ENCODE peak calls at places on chromosomes 5 and 9, in eight cellular contexts. S, R, C, D, T, A, N and I are unnamed samples.

GRCh38 chr5:148956632-148957385 is 106.1 kb downstream of the SH3TC2 start:
- DNase-seq in S (no peak), R (no peak), C (no peak), D (no peak), T (no peak), A (peak), N (no peak), I (no peak)

GRCh38 chr5:181054138-181054537 is 14.1 kb downstream of the BTNL9 start:
- DNase-seq in S (no peak), R (no peak), C (no peak), D (no peak), T (no peak), A (no peak), N (no peak), I (no peak)

GRCh38 chr5:75335952-75336624 is 932 bp upstream of the HMGCR start:
- DNase-seq in S (peak), R (peak), C (peak), D (no peak), T (peak), A (peak), N (peak), I (no peak)

GRCh38 chr9:35814106-35814840 is 569 bp downstream of the HINT2 start:
- DNase-seq in S (no peak), R (peak), C (peak), D (peak), T (peak), A (peak), N (peak), I (peak)

GRCh38 chr5:78757269-78758053 is 108.9 kb upstream of the LHFPL2 start:
- DNase-seq in S (no peak), R (no peak), C (no peak), D (no peak), T (peak), A (no peak), N (no peak), I (no peak)

GRCh38 chr5:118996098-118996497 is 7.8 kb upstream of the DTWD2 start:
- DNase-seq in S (no peak), R (no peak), C (no peak), D (no peak), T (no peak), A (no peak), N (no peak), I (no peak)

GRCh38 chr5:98296426-98296825 is 477.0 kb upstream of the RGMB start:
- DNase-seq in S (no peak), R (no peak), C (no peak), D (no peak), T (no peak), A (no peak), N (no peak), I (no peak)

GRCh38 chr9:113187935-113188595 is 33.0 kb downstream of the FKBP15 start:
- DNase-seq in S (no peak), R (no peak), C (peak), D (peak), T (peak), A (peak), N (peak), I (no peak)

GRCh38 chr9:36470891-36471290 is 70.8 kb upstream of the RNF38 start:
- DNase-seq in S (no peak), R (peak), C (peak), D (peak), T (no peak), A (peak), N (peak), I (no peak)

GRCh38 chr5:68303038-68303738 is 87.6 kb downstream of the PIK3R1 start:
- DNase-seq in S (no peak), R (no peak), C (no peak), D (no peak), T (no peak), A (no peak), N (no peak), I (no peak)

GRCh38 chr9:131441441-131441840 is 47.6 kb downstream of the PRRC2B start:
- DNase-seq in S (no peak), R (no peak), C (peak), D (peak), T (no peak), A (no peak), N (no peak), I (no peak)

GRCh38 chr9:15936316-15936869 is 383.6 kb downstream of the CCDC171 start:
- DNase-seq in S (no peak), R (no peak), C (no peak), D (no peak), T (no peak), A (no peak), N (no peak), I (no peak)

GRCh38 chr5:54320256-54320655 is 9.9 kb upstream of the ARL15 start:
- DNase-seq in S (no peak), R (no peak), C (no peak), D (no peak), T (no peak), A (no peak), N (no peak), I (no peak)

GRCh38 chr9:22238809-22239684 is 207.6 kb upstream of the DMRTA1 start:
- DNase-seq in S (no peak), R (no peak), C (no peak), D (no peak), T (peak), A (no peak), N (no peak), I (no peak)

GRCh38 chr5:66239034-66239433 is 94.9 kb downstream of the SREK1 start:
- DNase-seq in S (no peak), R (no peak), C (no peak), D (no peak), T (no peak), A (no peak), N (no peak), I (no peak)

GRCh38 chr5:116970318-116970717 is 395.7 kb upstream of the SEMA6A start:
- DNase-seq in S (peak), R (no peak), C (no peak), D (no peak), T (no peak), A (no peak), N (no peak), I (no peak)

GRCh38 chr9:136546697-136547481 is 1.0 kb upstream of the NOTCH1 start:
- DNase-seq in S (no peak), R (peak), C (peak), D (no peak), T (no peak), A (peak), N (peak), I (no peak)
- TF ChIP-seq POLR2AphosphoS5 in S (no peak), R (peak), C (peak), D (peak), T (no peak), A (peak), N (no peak), I (no peak)

GRCh38 chr5:96537386-96537785 is 104.3 kb upstream of the PCSK1 start:
- DNase-seq in S (no peak), R (no peak), C (no peak), D (no peak), T (no peak), A (no peak), N (no peak), I (no peak)
- TF ChIP-seq POLR2AphosphoS5 in S (no peak), R (no peak), C (no peak), D (no peak), T (no peak), A (no peak), N (no peak), I (no peak)

GRCh38 chr5:173290477-173291131 is 37.6 kb downstream of the STC2 start:
- DNase-seq in S (no peak), R (no peak), C (peak), D (no peak), T (peak), A (no peak), N (no peak), I (no peak)
- TF ChIP-seq POLR2AphosphoS5 in S (no peak), R (no peak), C (peak), D (no peak), T (no peak), A (no peak), N (no peak), I (no peak)

GRCh38 chr9:9998491-9999287 is 614.1 kb downstream of the PTPRD start:
- DNase-seq in S (peak), R (no peak), C (no peak), D (no peak), T (peak), A (no peak), N (no peak), I (no peak)
- TF ChIP-seq POLR2AphosphoS5 in S (peak), R (no peak), C (no peak), D (no peak), T (no peak), A (no peak), N (no peak), I (no peak)